ENCODE peak calls at places on chromosomes 2 and 18, in seven cellular contexts. O is right cardiac atrium; L is effector memory CD4-positive, alpha-beta T cell; Q is neuronal stem cell; X is heart right ventricle; Z is prostate gland; E is SK-N-MC. M is an unnamed sample.

GRCh38 chr2:164504253-164504652 is 117.0 kb downstream of the GRB14 start:
- DNase-seq in O (no peak), L (no peak), Q (no peak), X (no peak), Z (no peak), E (no peak), M (peak; percentile 19)

GRCh38 chr2:180829261-180829660 is 151.1 kb upstream of the UBE2E3 start:
- DNase-seq in O (no peak), L (no peak), Q (no peak), X (no peak), Z (no peak), E (no peak), M (no peak)

GRCh38 chr2:152475982-152476381 is 141.0 kb downstream of the FMNL2 start:
- DNase-seq in O (no peak), L (no peak), Q (no peak), X (no peak), Z (no peak), E (no peak), M (no peak)

GRCh38 chr2:191899442-191899841 is 52.6 kb upstream of the CAVIN2 start:
- DNase-seq in O (no peak), L (no peak), Q (no peak), X (no peak), Z (no peak), E (no peak), M (peak; percentile 77)

GRCh38 chr2:146323564-146323963 is 1521.3 kb upstream of the ACVR2A start:
- DNase-seq in O (no peak), L (no peak), Q (no peak), X (no peak), Z (no peak), E (no peak), M (peak; percentile 11)

GRCh38 chr2:86225581-86225980 is 26.3 kb downstream of the MRPL35 start:
- DNase-seq in O (peak; percentile 88), L (no peak), Q (no peak), X (peak; percentile 84), Z (no peak), E (no peak), M (no peak)

GRCh38 chr2:11784747-11785610 is 38.5 kb downstream of the LPIN1 start:
- DNase-seq in O (peak; percentile 80), L (peak; percentile 15), Q (peak; percentile 48), X (peak; percentile 18), Z (peak; percentile 15), E (no peak), M (peak; percentile 51)

GRCh38 chr2:100241236-100241635 is 81.1 kb downstream of the LONRF2 start:
- DNase-seq in O (no peak), L (no peak), Q (no peak), X (no peak), Z (no peak), E (no peak), M (no peak)

GRCh38 chr18:47591429-47591828 is 339.0 kb downstream of the SMAD2 start:
- DNase-seq in O (no peak), L (no peak), Q (no peak), X (no peak), Z (no peak), E (no peak), M (no peak)

GRCh38 chr2:165056585-165056984 is 101.3 kb upstream of the SLC38A11 start:
- DNase-seq in O (no peak), L (no peak), Q (no peak), X (no peak), Z (no peak), E (no peak), M (no peak)

GRCh38 chr2:110678457-110679336 is 834 bp upstream of the BUB1 start:
- DNase-seq in O (peak; percentile 64), L (no peak), Q (peak; percentile 36), X (no peak), Z (peak; percentile 7), E (no peak), M (peak; percentile 39)

GRCh38 chr2:128513416-128514283 is 195.0 kb upstream of the HS6ST1 start:
- DNase-seq in O (peak; percentile 73), L (no peak), Q (no peak), X (no peak), Z (no peak), E (no peak), M (no peak)

GRCh38 chr2:122528061-122528460 is 772.6 kb downstream of the TSN start:
- DNase-seq in O (no peak), L (no peak), Q (no peak), X (no peak), Z (no peak), E (no peak), M (peak; percentile 35)

GRCh38 chr2:232338759-232339106 is 39.8 kb upstream of the ALPP start:
- DNase-seq in O (no peak), L (no peak), Q (no peak), X (no peak), Z (no peak), E (no peak), M (no peak)

GRCh38 chr18:58891753-58892152 is 27.1 kb downstream of the ZNF532 start:
- DNase-seq in O (no peak), L (no peak), Q (no peak), X (no peak), Z (no peak), E (no peak), M (peak; percentile 50)

GRCh38 chr2:233857511-233858118 is 3.3 kb upstream of the HJURP start:
- DNase-seq in O (no peak), L (no peak), Q (no peak), X (no peak), Z (no peak), E (no peak), M (peak; percentile 44)

GRCh38 chr2:38095996-38096861 is 20.3 kb upstream of the CYP1B1 start:
- DNase-seq in O (peak; percentile 89), L (no peak), Q (no peak), X (peak; percentile 84), Z (peak; percentile 80), E (no peak), M (peak; percentile 60)

GRCh38 chr2:230130668-230131364 is 62.1 kb upstream of the SLC16A14 start:
- DNase-seq in O (peak; percentile 84), L (no peak), Q (no peak), X (peak; percentile 69), Z (no peak), E (no peak), M (peak; percentile 98)

GRCh38 chr2:230137902-230138539 is 69.3 kb upstream of the SLC16A14 start:
- DNase-seq in O (no peak), L (no peak), Q (no peak), X (no peak), Z (no peak), E (no peak), M (no peak)

GRCh38 chr2:230131366-230131765 is 62.6 kb upstream of the SLC16A14 start:
- DNase-seq in O (no peak), L (no peak), Q (no peak), X (no peak), Z (no peak), E (no peak), M (no peak)

GRCh38 chr2:230134496-230135073 is 65.9 kb upstream of the SLC16A14 start:
- DNase-seq in O (no peak), L (no peak), Q (no peak), X (no peak), Z (no peak), E (no peak), M (peak; percentile 88)

GRCh38 chr2:230135126-230135525 is 66.4 kb upstream of the SLC16A14 start:
- DNase-seq in O (no peak), L (no peak), Q (no peak), X (no peak), Z (no peak), E (no peak), M (no peak)
- H3K4me3 ChIP-seq in O (no peak overlapping the region), L (no peak overlapping the region), Q (no peak overlapping the region), X (no peak overlapping the region), Z (no peak overlapping the region), E (no peak overlapping the region), M (no peak overlapping the region)

GRCh38 chr18:75218524-75218923 is 7.9 kb downstream of the TSHZ1 start:
- DNase-seq in O (no peak), L (no peak), Q (no peak), X (no peak), Z (no peak), E (no peak), M (no peak)
- H3K4me3 ChIP-seq in O (no peak overlapping the region), L (no peak overlapping the region), Q (no peak overlapping the region), X (no peak overlapping the region), Z (no peak overlapping the region), E (no peak overlapping the region), M (no peak overlapping the region)

GRCh38 chr2:33133436-33133835 is 186.7 kb downstream of the LTBP1 start:
- DNase-seq in O (peak; percentile 56), L (no peak), Q (no peak), X (peak; percentile 23), Z (no peak), E (no peak), M (peak; percentile 88)

GRCh38 chr2:33134086-33134763 is 187.5 kb downstream of the LTBP1 start:
- DNase-seq in O (peak; percentile 68), L (no peak), Q (peak; percentile 18), X (peak; percentile 57), Z (peak; percentile 72), E (peak; percentile 77), M (peak; percentile 98)

GRCh38 chr2:33135645-33136044 is 188.9 kb downstream of the LTBP1 start:
- DNase-seq in O (no peak), L (no peak), Q (no peak), X (no peak), Z (no peak), E (no peak), M (no peak)

GRCh38 chr2:33136056-33136455 is 189.3 kb downstream of the LTBP1 start:
- DNase-seq in O (no peak), L (no peak), Q (no peak), X (no peak), Z (no peak), E (no peak), M (peak; percentile 50)

DNA sequence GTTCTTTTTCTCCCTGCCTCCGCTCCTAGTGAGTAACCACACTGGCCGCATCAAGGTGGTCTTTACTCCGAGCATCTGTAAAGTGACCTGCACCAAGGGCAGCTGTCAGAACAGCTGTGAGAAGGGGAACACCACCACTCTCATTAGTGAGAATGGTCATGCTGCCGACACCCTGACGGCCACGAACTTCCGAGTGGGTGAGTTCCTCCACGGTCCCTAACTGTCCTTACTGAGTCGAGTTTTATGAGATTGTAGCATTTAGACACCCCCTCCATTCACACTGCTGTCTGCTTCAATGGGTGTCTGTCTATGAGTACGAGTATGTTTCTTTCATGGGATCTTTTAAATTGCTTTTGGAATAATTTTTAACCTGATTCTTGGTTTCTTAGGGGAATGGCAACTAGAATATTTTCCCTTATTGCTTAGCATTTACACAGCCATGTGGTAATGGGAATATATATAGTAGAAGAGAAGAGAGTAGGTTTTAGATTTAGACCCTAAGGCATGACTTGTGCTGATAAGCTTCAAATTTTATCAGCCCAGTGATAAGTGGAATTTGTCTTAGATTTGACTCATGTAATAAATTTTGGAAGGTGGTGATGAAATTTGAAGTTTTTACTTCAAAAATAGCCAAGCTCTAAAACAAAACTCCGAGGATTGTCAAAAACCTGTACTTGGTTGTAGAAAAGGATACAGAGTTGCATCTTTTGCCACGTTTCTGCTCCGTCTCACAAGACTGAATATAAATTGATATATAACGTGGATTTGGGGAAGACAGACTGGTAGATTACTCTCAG is 188.2 kb downstream of the LTBP1 start:
- DNase-seq in O (no peak), L (no peak), Q (no peak), X (no peak), Z (no peak), E (no peak), M (peak; percentile 70)
- H3K4me3 ChIP-seq in O (peak overlapping the region; percentile 58), L (no peak overlapping the region), Q (no peak overlapping the region), X (peak overlapping the region; percentile 54), Z (peak overlapping the region; percentile 20), E (peak overlapping the region; percentile 73), M (peak overlapping the region; percentile 70)

DNA sequence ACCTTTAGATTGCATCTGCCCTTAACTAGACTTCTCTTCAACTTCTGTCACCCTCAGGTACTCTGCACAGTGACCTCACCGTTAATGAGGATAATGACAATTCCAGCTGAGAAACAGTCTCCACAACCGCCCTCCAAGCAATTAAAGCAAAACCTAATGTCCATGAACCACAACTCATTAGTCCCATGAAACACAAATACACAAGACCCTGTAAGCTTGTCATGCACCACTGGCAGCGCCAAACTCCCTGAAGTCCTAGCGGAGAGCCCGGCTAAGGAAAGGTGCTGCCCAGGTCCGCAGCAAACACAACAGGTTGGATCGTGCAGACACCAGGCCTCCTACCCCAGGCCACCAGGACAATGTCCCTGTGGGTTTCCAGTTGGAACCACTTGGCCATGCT is 7.4 kb downstream of the SMAD7 start:
- DNase-seq in O (peak; percentile 34), L (no peak), Q (no peak), X (no peak), Z (no peak), E (no peak), M (no peak)
- H3K4me3 ChIP-seq in O (peak overlapping the region; percentile 63), L (no peak overlapping the region), Q (no peak overlapping the region), X (peak overlapping the region; percentile 92), Z (no peak overlapping the region), E (no peak overlapping the region), M (no peak overlapping the region)